ENCODE peak calls at places on chromosomes 6 and 20, in eight cellular contexts. G, S, D, L, C, B, H and M are unnamed samples.

GRCh38 chr20:23141016-23141415 is 54.9 kb upstream of the CD93 start:
- DNase-seq in S (no peak), D (no peak), L (no peak), C (no peak), B (peak; percentile 78), H (no peak), G (no peak), M (no peak)

GRCh38 chr6:81228912-81229540 is 523.5 kb downstream of the TENT5A start:
- DNase-seq in G (peak; percentile 53), H (no peak), B (peak; percentile 94), C (peak; percentile 2), L (no peak), S (no peak), D (peak; percentile 81), M (peak; percentile 14)

GRCh38 chr20:46173652-46174468 is 55.7 kb downstream of the CD40 start:
- DNase-seq in C (no peak), L (no peak), B (no peak), H (no peak), S (no peak), D (no peak), G (no peak), M (no peak)

GRCh38 chr6:105272783-105273182 is 93.0 kb upstream of the POPDC3 start:
- DNase-seq in B (peak; percentile 36), G (no peak), S (no peak), D (peak; percentile 36), C (peak; percentile 47), L (no peak), H (no peak), M (peak; percentile 15)

GRCh38 chr20:16824664-16825063 is 76.5 kb downstream of the OTOR start:
- DNase-seq in C (no peak), L (no peak), H (no peak), G (no peak), D (no peak), B (no peak), S (no peak), M (no peak)

GRCh38 chr20:25199473-25200265 is 4.2 kb downstream of the ENTPD6 start:
- DNase-seq in D (no peak), G (no peak), L (no peak), H (no peak), S (no peak), B (no peak), C (no peak), M (no peak)

GRCh38 chr20:37714973-37715657 is 21.3 kb downstream of the CTNNBL1 start:
- DNase-seq in C (peak; percentile 66), S (no peak), L (no peak), G (no peak), D (peak; percentile 42), H (no peak), B (peak; percentile 57), M (peak; percentile 65)

GRCh38 chr6:42105714-42106662 is 36.4 kb downstream of the C6orf132 start:
- DNase-seq in S (no peak), C (no peak), H (no peak), B (no peak), L (no peak), G (no peak), D (no peak), M (no peak)

GRCh38 chr6:145073811-145074210 is 661.5 kb downstream of the EPM2A start:
- DNase-seq in H (no peak), D (no peak), G (no peak), L (no peak), B (no peak), C (no peak), S (no peak), M (no peak)

GRCh38 chr6:1701668-1702353 is 92.1 kb downstream of the FOXC1 start:
- DNase-seq in C (peak; percentile 87), B (peak; percentile 66), G (peak; percentile 93), S (no peak), L (peak; percentile 52), D (peak; percentile 91), H (no peak), M (no peak)

GRCh38 chr6:293185-294174 is 1.2 kb downstream of the DUSP22 start:
- DNase-seq in S (peak; percentile 55), H (no peak), G (no peak), D (peak; percentile 16), L (peak; percentile 51), B (peak; percentile 20), C (peak; percentile 44), M (peak; percentile 61)

GRCh38 chr6:132054525-132054924 is 103.4 kb upstream of the CCN2 start:
- DNase-seq in B (peak; percentile 74), L (no peak), C (peak; percentile 79), S (no peak), G (peak; percentile 34), D (no peak), H (no peak), M (peak; percentile 42)

GRCh38 chr6:117077300-117077699 is 188.1 kb upstream of the VGLL2 start:
- DNase-seq in H (no peak), L (no peak), C (no peak), S (no peak), G (no peak), B (no peak), D (no peak), M (no peak)

GRCh38 chr6:61810047-61810446 is 476.0 kb downstream of the KHDRBS2 start:
- DNase-seq in S (no peak), L (no peak), B (no peak), D (no peak), H (no peak), C (no peak), G (no peak), M (no peak)

GRCh38 chr6:61809004-61809595 is 476.9 kb downstream of the KHDRBS2 start:
- DNase-seq in D (peak; percentile 13), H (no peak), G (peak; percentile 1), L (peak; percentile 5), S (no peak), B (peak; percentile 24), C (peak; percentile 30), M (peak; percentile 49)
- TF ChIP-seq CTCF in D (peak; percentile 36), H (peak; percentile 47), G (peak; percentile 3), L (no peak), S (peak; percentile 4), B (peak; percentile 32), C (peak; percentile 36), M (peak; percentile 44)

GRCh38 chr20:63357921-63358905 is 2.9 kb downstream of the CHRNA4 start:
- DNase-seq in L (no peak), G (no peak), C (no peak), S (no peak), H (no peak), B (no peak), D (no peak), M (peak; percentile 29)

GRCh38 chr20:63356931-63357879 is 3.9 kb downstream of the CHRNA4 start:
- DNase-seq in D (no peak), B (no peak), L (no peak), G (no peak), S (no peak), H (no peak), C (no peak), M (no peak)

GRCh38 chr20:63354636-63355385 is 6.3 kb downstream of the CHRNA4 start:
- DNase-seq in H (no peak), G (no peak), D (no peak), S (no peak), C (no peak), B (no peak), L (no peak), M (no peak)

GRCh38 chr20:63355781-63356295 is 5.3 kb downstream of the CHRNA4 start:
- DNase-seq in H (no peak), G (no peak), C (no peak), D (no peak), B (no peak), L (no peak), S (no peak), M (no peak)

DNA sequence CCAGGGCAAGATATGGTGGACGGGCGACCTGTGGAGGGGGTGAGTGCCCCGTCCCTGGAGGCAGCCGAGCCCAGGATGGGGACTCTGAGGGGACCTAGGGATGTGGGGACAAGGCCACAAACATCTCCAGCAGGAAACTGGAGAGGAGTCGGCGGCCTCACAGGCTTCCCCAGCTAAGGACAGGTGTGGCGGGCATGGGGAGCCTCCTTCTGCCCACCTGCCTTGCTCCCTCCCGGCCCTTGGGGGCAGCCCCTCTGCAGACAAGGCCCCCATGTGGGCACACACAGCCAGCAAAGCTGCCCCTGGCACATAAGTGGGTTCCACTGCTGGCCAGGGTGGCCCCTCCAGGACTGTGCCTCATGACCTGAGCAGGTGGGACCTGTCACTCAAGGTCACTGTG is 4.6 kb downstream of the CHRNA4 start:
- DNase-seq in L (no peak), H (no peak), C (no peak), B (no peak), S (no peak), G (no peak), D (no peak), M (no peak)
- TF ChIP-seq CTCF in L (no peak), H (no peak), C (no peak), B (no peak), S (no peak), G (no peak), D (no peak), M (no peak)

GRCh38 chr20:1964061-1964460 is 29.8 kb downstream of the PDYN start:
- DNase-seq in B (no peak), G (no peak), D (no peak), L (no peak), S (no peak), H (no peak), C (no peak), M (no peak)

GRCh38 chr20:1968958-1969357 is 24.9 kb downstream of the PDYN start:
- DNase-seq in S (no peak), C (no peak), L (no peak), D (no peak), B (no peak), H (no peak), G (no peak), M (no peak)

GRCh38 chr20:1961374-1961773 is 32.5 kb downstream of the PDYN start:
- DNase-seq in L (no peak), S (no peak), C (no peak), D (no peak), H (no peak), B (no peak), G (no peak), M (no peak)

GRCh38 chr20:1965520-1966278 is 28.2 kb downstream of the PDYN start:
- DNase-seq in H (peak; percentile 66), G (peak; percentile 46), S (peak; percentile 69), D (peak; percentile 69), C (peak; percentile 42), L (peak; percentile 82), B (peak; percentile 70), M (peak; percentile 73)

DNA sequence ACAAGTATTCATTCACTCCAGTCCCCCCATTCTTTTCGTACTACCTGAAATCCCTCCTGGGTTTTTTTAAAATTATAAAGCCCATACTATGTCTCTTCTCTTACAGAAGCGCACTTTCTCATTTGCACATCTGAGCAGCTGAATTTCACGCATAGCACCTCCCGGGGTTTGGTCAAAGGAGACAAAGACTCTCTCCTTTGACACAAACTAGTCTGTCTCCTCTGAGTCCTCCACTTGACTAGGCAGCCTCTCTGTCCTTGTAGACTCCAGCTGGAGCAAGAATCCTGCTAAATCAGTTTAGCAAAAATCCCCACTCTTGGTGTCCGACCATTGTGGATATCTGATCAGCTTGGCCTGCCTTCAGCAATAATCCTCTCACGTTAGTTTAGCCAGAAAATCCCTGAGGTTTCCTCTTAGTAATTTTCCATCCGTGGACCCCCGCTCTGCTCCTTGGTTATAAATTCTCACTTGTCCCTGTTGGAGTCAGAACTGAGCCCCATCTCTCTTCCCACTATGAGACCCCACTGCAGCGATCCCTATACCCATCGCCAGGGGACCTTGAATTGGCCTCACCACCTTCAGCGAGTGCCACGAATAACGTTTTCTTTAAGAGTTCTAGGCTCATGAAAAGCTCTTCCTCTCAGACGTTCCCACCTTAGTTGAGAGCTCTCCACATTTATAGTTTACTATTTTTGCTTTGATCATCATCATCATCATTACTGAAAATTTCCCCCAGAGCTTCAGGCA is 29.0 kb downstream of the PDYN start:
- DNase-seq in G (no peak), H (no peak), B (no peak), L (no peak), C (no peak), D (peak; percentile 8), S (no peak), M (no peak)
- TF ChIP-seq CTCF in G (peak; percentile 36), H (no peak), B (no peak), L (no peak), C (no peak), D (peak; percentile 20), S (no peak), M (no peak)

GRCh38 chr6:108453601-108454157 is 107.0 kb upstream of the FOXO3 start:
- DNase-seq in B (peak; percentile 96), L (no peak), H (no peak), C (no peak), G (peak; percentile 92), S (no peak), D (peak; percentile 93), M (no peak)
- TF ChIP-seq CTCF in B (peak; percentile 24), L (no peak), H (no peak), C (no peak), G (peak; percentile 14), S (no peak), D (peak; percentile 24), M (no peak)